ENCODE peak calls at places on chromosomes 3 and 15, in eight cellular contexts. One of them, this sample, is unnamed.

GRCh38 chr3:69410301-69410700 is 24.4 kb upstream of the FRMD4B start:
- DNase-seq in PC-9: peak; percentile 50
- DNase-seq in CD8-positive, alpha-beta memory T cell: peak; percentile 69
- DNase-seq in endodermal cell: peak; percentile 88
- DNase-seq in hepatocyte: peak; percentile 75
- DNase-seq in colonic mucosa: peak; percentile 84
- DNase-seq in esophagus muscularis mucosa: no peak
- DNase-seq in upper lobe of right lung: peak; percentile 68
- DNase-seq in this sample: peak; percentile 77

GRCh38 chr3:122533931-122534334 is 19.2 kb upstream of the KPNA1 start:
- DNase-seq in PC-9: peak; percentile 81
- DNase-seq in CD8-positive, alpha-beta memory T cell: no peak
- DNase-seq in endodermal cell: peak; percentile 61
- DNase-seq in hepatocyte: peak; percentile 42
- DNase-seq in colonic mucosa: no peak
- DNase-seq in esophagus muscularis mucosa: no peak
- DNase-seq in upper lobe of right lung: no peak
- DNase-seq in this sample: no peak

GRCh38 chr15:52137432-52138357 is 25.1 kb upstream of the BCL2L10 start:
- DNase-seq in PC-9: no peak
- DNase-seq in CD8-positive, alpha-beta memory T cell: no peak
- DNase-seq in endodermal cell: peak; percentile 32
- DNase-seq in hepatocyte: no peak
- DNase-seq in colonic mucosa: peak; percentile 84
- DNase-seq in esophagus muscularis mucosa: no peak
- DNase-seq in upper lobe of right lung: no peak
- DNase-seq in this sample: no peak

GRCh38 chr3:17972889-17973558 is 230.6 kb upstream of the TBC1D5 start:
- DNase-seq in PC-9: no peak
- DNase-seq in CD8-positive, alpha-beta memory T cell: no peak
- DNase-seq in endodermal cell: no peak
- DNase-seq in hepatocyte: peak; percentile 21
- DNase-seq in colonic mucosa: no peak
- DNase-seq in esophagus muscularis mucosa: no peak
- DNase-seq in upper lobe of right lung: no peak
- DNase-seq in this sample: no peak

GRCh38 chr3:120324185-120324584 is 25.0 kb downstream of the LRRC58 start:
- DNase-seq in PC-9: no peak
- DNase-seq in CD8-positive, alpha-beta memory T cell: no peak
- DNase-seq in endodermal cell: no peak
- DNase-seq in hepatocyte: no peak
- DNase-seq in colonic mucosa: no peak
- DNase-seq in esophagus muscularis mucosa: no peak
- DNase-seq in upper lobe of right lung: no peak
- DNase-seq in this sample: no peak

GRCh38 chr3:60399861-60400845 is 851.1 kb downstream of the FHIT start:
- DNase-seq in PC-9: peak; percentile 2
- DNase-seq in CD8-positive, alpha-beta memory T cell: no peak
- DNase-seq in endodermal cell: no peak
- DNase-seq in hepatocyte: no peak
- DNase-seq in colonic mucosa: no peak
- DNase-seq in esophagus muscularis mucosa: no peak
- DNase-seq in upper lobe of right lung: no peak
- DNase-seq in this sample: no peak

GRCh38 chr3:188595890-188596376 is 442.0 kb downstream of the LPP start:
- DNase-seq in PC-9: no peak
- DNase-seq in CD8-positive, alpha-beta memory T cell: no peak
- DNase-seq in endodermal cell: no peak
- DNase-seq in hepatocyte: no peak
- DNase-seq in colonic mucosa: no peak
- DNase-seq in esophagus muscularis mucosa: no peak
- DNase-seq in upper lobe of right lung: no peak
- DNase-seq in this sample: no peak

GRCh38 chr3:72746412-72747411 is 101.5 kb downstream of the SHQ1 start:
- DNase-seq in PC-9: no peak
- DNase-seq in CD8-positive, alpha-beta memory T cell: no peak
- DNase-seq in endodermal cell: no peak
- DNase-seq in hepatocyte: no peak
- DNase-seq in colonic mucosa: no peak
- DNase-seq in esophagus muscularis mucosa: no peak
- DNase-seq in upper lobe of right lung: no peak
- DNase-seq in this sample: no peak

GRCh38 chr15:38455096-38455495 is 1.2 kb downstream of the FAM98B start:
- DNase-seq in PC-9: no peak
- DNase-seq in CD8-positive, alpha-beta memory T cell: no peak
- DNase-seq in endodermal cell: no peak
- DNase-seq in hepatocyte: no peak
- DNase-seq in colonic mucosa: no peak
- DNase-seq in esophagus muscularis mucosa: no peak
- DNase-seq in upper lobe of right lung: no peak
- DNase-seq in this sample: no peak

GRCh38 chr15:59976480-59976879 is 27.6 kb upstream of the FOXB1 start:
- DNase-seq in PC-9: no peak
- DNase-seq in CD8-positive, alpha-beta memory T cell: peak; percentile 80
- DNase-seq in endodermal cell: no peak
- DNase-seq in hepatocyte: no peak
- DNase-seq in colonic mucosa: no peak
- DNase-seq in esophagus muscularis mucosa: no peak
- DNase-seq in upper lobe of right lung: no peak
- DNase-seq in this sample: peak; percentile 99

GRCh38 chr15:62059108-62059817 is 984 bp downstream of the VPS13C start:
- DNase-seq in PC-9: no peak
- DNase-seq in CD8-positive, alpha-beta memory T cell: no peak
- DNase-seq in endodermal cell: no peak
- DNase-seq in hepatocyte: no peak
- DNase-seq in colonic mucosa: no peak
- DNase-seq in esophagus muscularis mucosa: no peak
- DNase-seq in upper lobe of right lung: no peak
- DNase-seq in this sample: no peak

GRCh38 chr15:87843312-87843711 is 413.2 kb downstream of the NTRK3 start:
- DNase-seq in PC-9: no peak
- DNase-seq in CD8-positive, alpha-beta memory T cell: no peak
- DNase-seq in endodermal cell: no peak
- DNase-seq in hepatocyte: no peak
- DNase-seq in colonic mucosa: no peak
- DNase-seq in esophagus muscularis mucosa: no peak
- DNase-seq in upper lobe of right lung: peak; percentile 54
- DNase-seq in this sample: no peak

GRCh38 chr15:36365963-36366362 is 213.5 kb upstream of the CDIN1 start:
- DNase-seq in PC-9: no peak
- DNase-seq in CD8-positive, alpha-beta memory T cell: no peak
- DNase-seq in endodermal cell: no peak
- DNase-seq in hepatocyte: no peak
- DNase-seq in colonic mucosa: no peak
- DNase-seq in esophagus muscularis mucosa: no peak
- DNase-seq in upper lobe of right lung: no peak
- DNase-seq in this sample: no peak

GRCh38 chr3:178054505-178054904 is 481.7 kb upstream of the KCNMB2 start:
- DNase-seq in PC-9: no peak
- DNase-seq in CD8-positive, alpha-beta memory T cell: no peak
- DNase-seq in endodermal cell: no peak
- DNase-seq in hepatocyte: no peak
- DNase-seq in colonic mucosa: no peak
- DNase-seq in esophagus muscularis mucosa: no peak
- DNase-seq in upper lobe of right lung: no peak
- DNase-seq in this sample: no peak

GRCh38 chr15:62110000-62110851 is 43.4 kb downstream of the C2CD4A start:
- DNase-seq in PC-9: no peak
- DNase-seq in CD8-positive, alpha-beta memory T cell: no peak
- DNase-seq in endodermal cell: no peak
- DNase-seq in hepatocyte: peak; percentile 40
- DNase-seq in colonic mucosa: no peak
- DNase-seq in esophagus muscularis mucosa: peak; percentile 85
- DNase-seq in upper lobe of right lung: no peak
- DNase-seq in this sample: no peak

GRCh38 chr3:154955907-154956533 is 124.1 kb upstream of the MME start:
- DNase-seq in PC-9: no peak
- DNase-seq in CD8-positive, alpha-beta memory T cell: no peak
- DNase-seq in endodermal cell: no peak
- DNase-seq in hepatocyte: peak; percentile 14
- DNase-seq in colonic mucosa: no peak
- DNase-seq in esophagus muscularis mucosa: no peak
- DNase-seq in upper lobe of right lung: no peak
- DNase-seq in this sample: no peak

GRCh38 chr15:91100561-91101355 is 701 bp downstream of the SV2B start:
- DNase-seq in PC-9: no peak
- DNase-seq in CD8-positive, alpha-beta memory T cell: no peak
- DNase-seq in endodermal cell: peak; percentile 57
- DNase-seq in hepatocyte: no peak
- DNase-seq in colonic mucosa: no peak
- DNase-seq in esophagus muscularis mucosa: no peak
- DNase-seq in upper lobe of right lung: no peak
- DNase-seq in this sample: no peak
- H3K4me3 ChIP-seq in PC-9: no peak overlapping the region
- H3K4me3 ChIP-seq in CD8-positive, alpha-beta memory T cell: peak overlapping the region; percentile 42
- H3K4me3 ChIP-seq in endodermal cell: peak overlapping the region; percentile 79
- H3K4me3 ChIP-seq in hepatocyte: peak overlapping the region; percentile 61
- H3K4me3 ChIP-seq in colonic mucosa: peak overlapping the region; percentile 28
- H3K4me3 ChIP-seq in esophagus muscularis mucosa: peak overlapping the region; percentile 54
- H3K4me3 ChIP-seq in upper lobe of right lung: peak overlapping the region; percentile 53
- H3K4me3 ChIP-seq in this sample: peak overlapping the region; percentile 44

GRCh38 chr3:152644478-152644877 is 190.5 kb upstream of the P2RY1 start:
- DNase-seq in PC-9: no peak
- DNase-seq in CD8-positive, alpha-beta memory T cell: no peak
- DNase-seq in endodermal cell: no peak
- DNase-seq in hepatocyte: no peak
- DNase-seq in colonic mucosa: no peak
- DNase-seq in esophagus muscularis mucosa: no peak
- DNase-seq in upper lobe of right lung: no peak
- DNase-seq in this sample: no peak

GRCh38 chr3:152650177-152650576 is 184.8 kb upstream of the P2RY1 start:
- DNase-seq in PC-9: no peak
- DNase-seq in CD8-positive, alpha-beta memory T cell: no peak
- DNase-seq in endodermal cell: no peak
- DNase-seq in hepatocyte: no peak
- DNase-seq in colonic mucosa: no peak
- DNase-seq in esophagus muscularis mucosa: no peak
- DNase-seq in upper lobe of right lung: no peak
- DNase-seq in this sample: no peak

GRCh38 chr3:152641198-152641597 is 193.7 kb upstream of the P2RY1 start:
- DNase-seq in PC-9: no peak
- DNase-seq in CD8-positive, alpha-beta memory T cell: no peak
- DNase-seq in endodermal cell: no peak
- DNase-seq in hepatocyte: no peak
- DNase-seq in colonic mucosa: no peak
- DNase-seq in esophagus muscularis mucosa: no peak
- DNase-seq in upper lobe of right lung: no peak
- DNase-seq in this sample: no peak

GRCh38 chr3:152646004-152646403 is 188.9 kb upstream of the P2RY1 start:
- DNase-seq in PC-9: no peak
- DNase-seq in CD8-positive, alpha-beta memory T cell: no peak
- DNase-seq in endodermal cell: no peak
- DNase-seq in hepatocyte: no peak
- DNase-seq in colonic mucosa: no peak
- DNase-seq in esophagus muscularis mucosa: no peak
- DNase-seq in upper lobe of right lung: no peak
- DNase-seq in this sample: no peak
- H3K4me3 ChIP-seq in PC-9: no peak overlapping the region
- H3K4me3 ChIP-seq in CD8-positive, alpha-beta memory T cell: no peak overlapping the region
- H3K4me3 ChIP-seq in endodermal cell: no peak overlapping the region
- H3K4me3 ChIP-seq in hepatocyte: no peak overlapping the region
- H3K4me3 ChIP-seq in colonic mucosa: no peak overlapping the region
- H3K4me3 ChIP-seq in esophagus muscularis mucosa: no peak overlapping the region
- H3K4me3 ChIP-seq in upper lobe of right lung: no peak overlapping the region
- H3K4me3 ChIP-seq in this sample: no peak overlapping the region

GRCh38 chr3:176951144-176951543 is 246.1 kb downstream of the TBL1XR1 start:
- DNase-seq in PC-9: peak; percentile 10
- DNase-seq in CD8-positive, alpha-beta memory T cell: no peak
- DNase-seq in endodermal cell: no peak
- DNase-seq in hepatocyte: no peak
- DNase-seq in colonic mucosa: no peak
- DNase-seq in esophagus muscularis mucosa: no peak
- DNase-seq in upper lobe of right lung: no peak
- DNase-seq in this sample: no peak

GRCh38 chr3:176948123-176948522 is 249.2 kb downstream of the TBL1XR1 start:
- DNase-seq in PC-9: no peak
- DNase-seq in CD8-positive, alpha-beta memory T cell: no peak
- DNase-seq in endodermal cell: no peak
- DNase-seq in hepatocyte: no peak
- DNase-seq in colonic mucosa: no peak
- DNase-seq in esophagus muscularis mucosa: no peak
- DNase-seq in upper lobe of right lung: no peak
- DNase-seq in this sample: no peak

GRCh38 chr3:176950743-176951142 is 246.5 kb downstream of the TBL1XR1 start:
- DNase-seq in PC-9: peak; percentile 25
- DNase-seq in CD8-positive, alpha-beta memory T cell: no peak
- DNase-seq in endodermal cell: no peak
- DNase-seq in hepatocyte: no peak
- DNase-seq in colonic mucosa: no peak
- DNase-seq in esophagus muscularis mucosa: no peak
- DNase-seq in upper lobe of right lung: no peak
- DNase-seq in this sample: no peak

GRCh38 chr3:176941674-176942073 is 255.6 kb downstream of the TBL1XR1 start:
- DNase-seq in PC-9: no peak
- DNase-seq in CD8-positive, alpha-beta memory T cell: no peak
- DNase-seq in endodermal cell: no peak
- DNase-seq in hepatocyte: no peak
- DNase-seq in colonic mucosa: no peak
- DNase-seq in esophagus muscularis mucosa: no peak
- DNase-seq in upper lobe of right lung: no peak
- DNase-seq in this sample: no peak

GRCh38 chr3:176946169-176946568 is 251.1 kb downstream of the TBL1XR1 start:
- DNase-seq in PC-9: no peak
- DNase-seq in CD8-positive, alpha-beta memory T cell: no peak
- DNase-seq in endodermal cell: no peak
- DNase-seq in hepatocyte: no peak
- DNase-seq in colonic mucosa: no peak
- DNase-seq in esophagus muscularis mucosa: no peak
- DNase-seq in upper lobe of right lung: no peak
- DNase-seq in this sample: no peak
- H3K4me3 ChIP-seq in PC-9: no peak overlapping the region
- H3K4me3 ChIP-seq in CD8-positive, alpha-beta memory T cell: no peak overlapping the region
- H3K4me3 ChIP-seq in endodermal cell: no peak overlapping the region
- H3K4me3 ChIP-seq in hepatocyte: no peak overlapping the region
- H3K4me3 ChIP-seq in colonic mucosa: no peak overlapping the region
- H3K4me3 ChIP-seq in esophagus muscularis mucosa: no peak overlapping the region
- H3K4me3 ChIP-seq in upper lobe of right lung: no peak overlapping the region
- H3K4me3 ChIP-seq in this sample: no peak overlapping the region

GRCh38 chr15:84604804-84605203 is 4.0 kb downstream of the ZSCAN2 start:
- DNase-seq in PC-9: no peak
- DNase-seq in CD8-positive, alpha-beta memory T cell: peak; percentile 63
- DNase-seq in endodermal cell: no peak
- DNase-seq in hepatocyte: no peak
- DNase-seq in colonic mucosa: no peak
- DNase-seq in esophagus muscularis mucosa: no peak
- DNase-seq in upper lobe of right lung: no peak
- DNase-seq in this sample: no peak

GRCh38 chr15:84603630-84604379 is 3.0 kb downstream of the ZSCAN2 start:
- DNase-seq in PC-9: no peak
- DNase-seq in CD8-positive, alpha-beta memory T cell: no peak
- DNase-seq in endodermal cell: peak; percentile 63
- DNase-seq in hepatocyte: no peak
- DNase-seq in colonic mucosa: no peak
- DNase-seq in esophagus muscularis mucosa: no peak
- DNase-seq in upper lobe of right lung: no peak
- DNase-seq in this sample: no peak

GRCh38 chr15:84606653-84607120 is 5.9 kb downstream of the ZSCAN2 start:
- DNase-seq in PC-9: no peak
- DNase-seq in CD8-positive, alpha-beta memory T cell: no peak
- DNase-seq in endodermal cell: no peak
- DNase-seq in hepatocyte: peak; percentile 70
- DNase-seq in colonic mucosa: peak; percentile 53
- DNase-seq in esophagus muscularis mucosa: no peak
- DNase-seq in upper lobe of right lung: no peak
- DNase-seq in this sample: no peak

GRCh38 chr15:84608707-84609284 is 8.0 kb downstream of the ZSCAN2 start:
- DNase-seq in PC-9: no peak
- DNase-seq in CD8-positive, alpha-beta memory T cell: no peak
- DNase-seq in endodermal cell: no peak
- DNase-seq in hepatocyte: no peak
- DNase-seq in colonic mucosa: no peak
- DNase-seq in esophagus muscularis mucosa: no peak
- DNase-seq in upper lobe of right lung: no peak
- DNase-seq in this sample: no peak

GRCh38 chr15:84605225-84605882 is 4.5 kb downstream of the ZSCAN2 start:
- DNase-seq in PC-9: no peak
- DNase-seq in CD8-positive, alpha-beta memory T cell: no peak
- DNase-seq in endodermal cell: no peak
- DNase-seq in hepatocyte: no peak
- DNase-seq in colonic mucosa: no peak
- DNase-seq in esophagus muscularis mucosa: no peak
- DNase-seq in upper lobe of right lung: no peak
- DNase-seq in this sample: no peak
- H3K4me3 ChIP-seq in PC-9: no peak overlapping the region
- H3K4me3 ChIP-seq in CD8-positive, alpha-beta memory T cell: no peak overlapping the region
- H3K4me3 ChIP-seq in endodermal cell: no peak overlapping the region
- H3K4me3 ChIP-seq in hepatocyte: no peak overlapping the region
- H3K4me3 ChIP-seq in colonic mucosa: no peak overlapping the region
- H3K4me3 ChIP-seq in esophagus muscularis mucosa: no peak overlapping the region
- H3K4me3 ChIP-seq in upper lobe of right lung: no peak overlapping the region
- H3K4me3 ChIP-seq in this sample: no peak overlapping the region

This sample was measured in Jurkat, Clone E6-1.